ENCODE peak calls at places on chromosomes 16 and 17, in five cellular contexts. U, A, O, Y and E are unnamed samples.

GRCh38 chr17:55607736-55608341 is 96.6 kb upstream of the SMIM36 start:
- DNase-seq in A (no peak), O (no peak), Y (no peak), U (peak), E (no peak)

GRCh38 chr17:70584255-70584654 is 414.9 kb downstream of the KCNJ2 start:
- DNase-seq in O (no peak), U (no peak), A (no peak), Y (no peak), E (no peak)

GRCh38 chr17:18916816-18917496 is 35.0 kb upstream of the SLC5A10 start:
- DNase-seq in O (no peak), Y (no peak), A (no peak), U (no peak), E (no peak)

GRCh38 chr17:81927145-81927652 is 336 bp downstream of the MAFG start:
- DNase-seq in Y (no peak), O (no peak), U (no peak), A (no peak), E (no peak)

GRCh38 chr17:62572488-62573469 is 54.7 kb upstream of the MRC2 start:
- DNase-seq in U (peak), O (no peak), Y (no peak), A (peak), E (no peak)

GRCh38 chr16:58695368-58695767 is 10.8 kb upstream of the SLC38A7 start:
- DNase-seq in O (no peak), A (no peak), Y (no peak), U (no peak), E (no peak)

GRCh38 chr16:4976079-4976478 is 17.9 kb downstream of the SEC14L5 start:
- DNase-seq in O (no peak), U (no peak), Y (no peak), A (no peak), E (no peak)

GRCh38 chr17:14886200-14886739 is 378.9 kb downstream of the PMP22 start:
- DNase-seq in O (no peak), Y (peak), A (no peak), U (peak), E (no peak)

GRCh38 chr17:76446449-76447231 is 6.3 kb downstream of the UBE2O start:
- DNase-seq in O (no peak), U (peak), A (peak), Y (peak), E (no peak)

GRCh38 chr16:15976225-15976812 is 26.9 kb downstream of the ABCC1 start:
- DNase-seq in U (no peak), O (no peak), Y (no peak), A (no peak), E (no peak)

GRCh38 chr17:703081-703875 is 11.4 kb downstream of the VPS53 start:
- DNase-seq in A (no peak), Y (no peak), O (no peak), U (no peak), E (no peak)

GRCh38 chr17:7579001-7579838 is at the start of gene CD68:
- DNase-seq in O (no peak), U (peak), A (peak), Y (peak), E (no peak)

GRCh38 chr16:1612320-1613111 is at the start of gene CRAMP1:
- DNase-seq in O (peak), Y (no peak), U (no peak), A (peak), E (peak)

GRCh38 chr17:37708616-37709212 is 36.1 kb downstream of the HNF1B start:
- DNase-seq in U (no peak), A (no peak), Y (no peak), O (no peak), E (no peak)

GRCh38 chr16:76278976-76279375 is 1.8 kb downstream of the CNTNAP4 start:
- DNase-seq in O (no peak), Y (no peak), A (no peak), U (peak), E (no peak)
- TF ChIP-seq CTCF in O (no peak), Y (peak), A (no peak), U (peak), E (peak)

GRCh38 chr16:89378947-89379771 is 111.2 kb downstream of the ANKRD11 start:
- DNase-seq in O (no peak), A (no peak), Y (no peak), U (no peak), E (no peak)
- TF ChIP-seq CTCF in O (no peak), A (no peak), Y (no peak), U (no peak), E (no peak)

GRCh38 chr16:66226762-66227161 is 139.7 kb upstream of the CDH5 start:
- DNase-seq in O (no peak), U (no peak), A (no peak), Y (no peak), E (no peak)
- TF ChIP-seq CTCF in O (no peak), U (no peak), A (no peak), Y (no peak), E (no peak)

GRCh38 chr16:67296422-67296821 is 17.1 kb downstream of the PLEKHG4 start:
- DNase-seq in O (no peak), U (peak), Y (no peak), A (peak), E (no peak)

GRCh38 chr16:67298277-67298676 is 18.9 kb downstream of the PLEKHG4 start:
- DNase-seq in U (no peak), Y (no peak), O (no peak), A (no peak), E (no peak)

GRCh38 chr16:67291461-67291860 is 12.1 kb downstream of the PLEKHG4 start:
- DNase-seq in U (no peak), A (no peak), O (no peak), Y (no peak), E (no peak)

GRCh38 chr16:67294171-67294757 is 14.9 kb downstream of the PLEKHG4 start:
- DNase-seq in O (no peak), Y (no peak), U (no peak), A (no peak), E (no peak)

GRCh38 chr16:67294927-67295326 is 15.6 kb downstream of the PLEKHG4 start:
- DNase-seq in Y (no peak), A (no peak), U (peak), O (no peak), E (no peak)
- TF ChIP-seq CTCF in Y (peak), A (no peak), U (no peak), O (no peak), E (no peak)

GRCh38 chr16:85956426-85956825 is 57.5 kb downstream of the IRF8 start:
- DNase-seq in A (no peak), Y (no peak), U (no peak), O (no peak), E (no peak)

GRCh38 chr16:85958731-85959130 is 59.8 kb downstream of the IRF8 start:
- DNase-seq in U (no peak), Y (no peak), O (no peak), A (no peak), E (no peak)

GRCh38 chr16:85960486-85961046 is 61.6 kb downstream of the IRF8 start:
- DNase-seq in A (no peak), U (no peak), O (no peak), Y (no peak), E (no peak)

GRCh38 chr16:85961988-85962915 is 63.3 kb downstream of the IRF8 start:
- DNase-seq in A (no peak), O (no peak), Y (no peak), U (no peak), E (no peak)

DNA sequence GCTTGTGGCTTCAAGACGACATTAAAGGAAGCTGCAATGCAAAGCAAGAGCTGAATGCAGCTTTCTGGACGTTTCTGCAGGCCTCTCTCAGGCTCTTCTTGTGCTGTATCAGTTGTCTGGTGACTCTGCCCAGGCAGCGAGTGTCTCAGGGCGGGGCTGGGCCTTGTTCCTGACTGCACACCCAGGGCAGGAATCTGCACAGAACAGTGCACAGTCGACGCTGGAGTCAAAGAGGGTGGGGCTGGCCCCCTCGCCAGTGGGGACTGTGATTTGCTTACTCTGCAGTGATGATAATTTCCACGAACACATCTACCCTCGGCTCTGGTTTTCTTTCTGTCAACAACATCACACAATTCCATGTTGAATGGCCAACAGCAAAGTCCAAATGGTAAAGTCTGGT is 60.7 kb downstream of the IRF8 start:
- DNase-seq in A (no peak), Y (no peak), U (no peak), O (no peak), E (no peak)
- TF ChIP-seq CTCF in A (no peak), Y (no peak), U (no peak), O (no peak), E (no peak)

GRCh38 chr17:2138318-2138717 is 83.4 kb downstream of the HIC1 start:
- DNase-seq in U (peak), A (no peak), Y (no peak), O (no peak), E (no peak)
- TF ChIP-seq CTCF in U (no peak), A (no peak), Y (no peak), O (no peak), E (no peak)

GRCh38 chr16:11092788-11093577 is 148.6 kb downstream of the CLEC16A start:
- DNase-seq in Y (no peak), U (no peak), O (no peak), A (no peak), E (no peak)

GRCh38 chr16:11088432-11088794 is 144.0 kb downstream of the CLEC16A start:
- DNase-seq in U (no peak), A (no peak), O (no peak), Y (no peak), E (no peak)

GRCh38 chr16:11090947-11091785 is 146.8 kb downstream of the CLEC16A start:
- DNase-seq in A (no peak), Y (no peak), U (no peak), O (no peak), E (no peak)

GRCh38 chr16:11087691-11088431 is 143.5 kb downstream of the CLEC16A start:
- DNase-seq in Y (peak), U (no peak), A (no peak), O (no peak), E (no peak)

DNA sequence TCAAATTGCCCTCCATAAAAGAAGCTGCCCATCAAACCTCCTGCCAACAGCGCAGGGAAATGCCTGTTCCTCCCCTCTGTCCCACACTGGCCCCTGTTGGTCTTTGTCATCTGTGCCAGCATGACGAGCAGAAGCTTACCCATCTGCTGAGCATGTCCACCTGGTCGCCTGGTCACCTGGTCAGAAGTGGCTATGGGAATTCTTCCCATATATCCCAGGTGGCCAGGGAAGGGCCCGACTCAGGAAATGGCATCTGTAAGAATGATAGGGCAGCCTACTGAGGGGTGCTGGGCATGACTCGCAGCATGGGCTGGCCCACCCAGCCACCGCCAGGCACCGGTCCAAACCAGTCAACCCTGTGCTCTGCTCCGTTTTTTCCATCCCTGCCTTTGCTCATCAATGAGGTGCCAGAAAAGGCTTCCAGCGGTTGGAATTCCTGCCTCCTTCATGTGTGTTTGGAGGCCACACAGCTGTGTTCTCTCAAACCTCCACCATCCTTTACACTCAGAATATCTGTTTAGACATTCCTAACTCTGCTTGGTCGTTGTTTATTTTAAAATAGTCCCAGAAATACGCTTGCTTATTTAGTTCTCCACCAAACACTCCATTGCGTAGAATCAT is 145.2 kb downstream of the CLEC16A start:
- DNase-seq in O (no peak), U (peak), Y (no peak), A (no peak), E (no peak)
- TF ChIP-seq CTCF in O (no peak), U (no peak), Y (no peak), A (no peak), E (no peak)

DNA sequence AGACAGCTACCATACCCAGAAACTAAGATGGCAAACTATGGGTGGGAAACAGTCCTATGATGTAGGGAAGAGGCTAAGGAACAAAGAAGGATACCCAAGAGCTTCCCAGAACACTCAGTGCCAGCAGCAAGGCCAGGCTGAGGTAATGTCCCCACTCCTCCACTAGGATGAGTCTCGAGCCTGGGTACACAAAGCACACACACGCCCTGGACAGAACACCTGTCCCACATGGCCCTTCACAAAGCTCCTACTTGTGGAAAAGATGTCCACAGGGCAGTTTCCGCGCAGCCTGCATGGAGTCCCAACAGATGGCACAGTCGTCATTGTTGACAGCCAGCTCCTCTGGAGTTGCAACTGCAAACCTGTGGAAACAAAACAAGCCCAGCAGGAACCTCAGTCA is 23.9 kb downstream of the AMFR start:
- DNase-seq in Y (peak), O (peak), U (no peak), A (no peak), E (no peak)
- TF ChIP-seq CTCF in Y (peak), O (peak), U (peak), A (peak), E (peak)

GRCh38 chr17:63775420-63775819 is 1.4 kb downstream of the DDX42 start:
- DNase-seq in O (no peak), U (peak), Y (no peak), A (no peak), E (no peak)

GRCh38 chr17:63772801-63773271 is 561 bp downstream of the CCDC47 start:
- DNase-seq in Y (no peak), O (no peak), U (peak), A (no peak), E (no peak)

GRCh38 chr17:63773272-63774140 is at the start of gene CCDC47:
- DNase-seq in A (peak), Y (peak), U (peak), O (peak), E (peak)

GRCh38 chr17:63774982-63775290 is 966 bp downstream of the DDX42 start:
- DNase-seq in O (no peak), A (no peak), Y (no peak), U (peak), E (no peak)

DNA sequence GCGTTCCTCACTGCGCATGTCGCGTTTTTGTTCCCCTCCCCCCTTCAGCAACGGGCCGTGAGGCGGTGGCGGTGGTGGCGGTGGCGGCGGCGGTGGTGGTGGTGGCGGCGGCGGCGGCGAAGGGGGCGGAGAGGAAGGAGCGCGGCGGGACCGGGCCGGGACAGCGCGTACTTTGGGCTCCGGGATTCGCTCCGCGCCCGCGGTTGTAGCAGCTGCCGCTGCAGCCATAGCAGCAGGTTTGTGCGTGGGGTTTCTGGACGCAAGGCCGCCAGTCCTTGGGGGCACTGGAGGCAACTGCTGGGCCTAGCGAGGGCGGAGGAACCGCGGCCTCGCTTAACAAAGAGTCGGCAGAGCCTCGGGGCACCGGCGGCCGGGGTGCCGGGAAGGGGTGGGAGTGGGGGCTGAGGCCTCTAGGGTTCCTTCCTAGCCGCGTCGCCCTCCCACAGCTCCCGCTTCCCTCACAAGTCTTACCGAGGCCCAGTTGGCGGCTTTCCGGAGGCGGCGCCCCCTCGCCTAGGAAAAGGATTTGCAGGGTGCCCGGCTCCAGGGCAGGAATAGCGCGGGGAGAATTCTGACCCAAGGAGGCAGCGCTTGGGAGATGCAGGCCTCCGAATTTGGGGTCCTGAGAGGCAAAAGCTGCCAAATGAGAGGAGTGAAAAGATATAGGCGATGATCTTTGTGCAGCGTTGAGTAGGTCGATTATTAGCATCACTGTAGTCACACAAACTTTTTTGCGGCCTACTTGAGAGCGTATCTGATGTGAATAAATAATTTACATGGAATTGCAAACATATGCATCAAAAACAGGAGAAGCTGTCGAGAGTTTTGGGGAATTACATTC is at the start of gene DDX42:
- DNase-seq in U (peak), A (peak), Y (peak), O (peak), E (peak)
- TF ChIP-seq CTCF in U (peak), A (peak), Y (peak), O (no peak), E (peak)

DNA sequence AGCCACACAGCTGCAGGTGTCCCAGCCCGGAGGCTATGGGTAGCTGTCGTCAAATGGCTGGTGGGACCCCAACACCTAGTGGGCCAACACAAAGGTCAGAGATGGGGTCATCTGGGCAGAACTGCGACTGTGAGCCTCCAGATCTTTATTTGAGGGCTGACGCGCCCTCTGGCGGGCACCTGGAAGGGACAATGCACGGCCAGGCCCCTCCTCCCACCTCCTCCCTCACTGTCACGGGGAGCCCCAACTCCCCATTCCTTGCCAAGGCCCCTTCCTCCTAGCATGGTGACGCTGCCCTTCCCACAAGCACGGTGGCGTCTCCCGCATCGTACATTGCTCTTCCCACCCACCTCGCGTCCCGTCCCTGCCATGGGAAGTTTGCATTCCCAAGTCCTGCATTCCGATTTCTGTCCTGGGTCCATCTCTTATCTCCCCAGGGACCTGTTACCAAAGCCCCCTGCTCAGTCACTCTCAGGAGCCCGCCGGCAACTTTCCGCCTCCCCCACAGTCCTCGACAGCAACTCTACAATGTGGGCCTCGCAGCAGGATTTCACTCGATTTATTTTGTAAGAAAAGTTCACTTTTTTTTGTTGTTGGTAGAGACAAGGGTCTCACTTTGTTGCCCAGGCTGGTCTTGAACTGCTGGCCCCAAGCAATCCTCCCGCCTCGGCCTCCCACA is 1.0 kb downstream of the TLE7 start:
- DNase-seq in U (no peak), A (no peak), Y (peak), O (peak), E (no peak)
- TF ChIP-seq CTCF in U (peak), A (peak), Y (peak), O (no peak), E (peak)